ENCODE peak calls at places on chromosome 7, in seven cellular contexts. D is IMR-90; B is GM12864; X is CD4-positive, alpha-beta T cell; L is A549; A is OCI-LY7; Y is H9. U is an unnamed sample.
A peak's percentile ranks its signal among the peaks of the same experiment; 100 is the strongest.

GRCh38 chr7:35551682-35552081 is 143.3 kb downstream of the HERPUD2 start:
- DNase-seq in D (no peak), B (no peak), X (no peak), L (no peak), A (no peak), Y (peak; percentile 41), U (no peak)

GRCh38 chr7:12635830-12636229 is 51.6 kb upstream of the ARL4A start:
- DNase-seq in D (no peak), B (no peak), X (no peak), L (no peak), A (no peak), Y (no peak), U (no peak)

GRCh38 chr7:21454182-21454581 is 26.3 kb downstream of the SP4 start:
- DNase-seq in D (no peak), B (no peak), X (no peak), L (no peak), A (peak; percentile 12), Y (no peak), U (no peak)

GRCh38 chr7:25968205-25968993 is 183.6 kb upstream of the NFE2L3 start:
- DNase-seq in D (no peak), B (peak; percentile 97), X (no peak), L (no peak), A (peak; percentile 97), Y (no peak), U (no peak)

GRCh38 chr7:93232673-93233018 is 480 bp downstream of the VPS50 start:
- DNase-seq in D (no peak), B (no peak), X (no peak), L (peak; percentile 9), A (peak; percentile 14), Y (no peak), U (no peak)

GRCh38 chr7:54419209-54419608 is 123.0 kb upstream of the VSTM2A start:
- DNase-seq in D (no peak), B (no peak), X (no peak), L (no peak), A (no peak), Y (peak; percentile 34), U (no peak)

GRCh38 chr7:108109216-108109908 is 20.8 kb downstream of the LAMB4 start:
- DNase-seq in D (no peak), B (no peak), X (no peak), L (peak; percentile 48), A (peak; percentile 15), Y (no peak), U (no peak)

GRCh38 chr7:128940494-128941322 is 3.0 kb downstream of the IRF5 start:
- DNase-seq in D (no peak), B (peak; percentile 81), X (no peak), L (no peak), A (peak; percentile 93), Y (no peak), U (no peak)

GRCh38 chr7:95540366-95540765 is 54.6 kb downstream of the ASB4 start:
- DNase-seq in D (no peak), B (no peak), X (no peak), L (no peak), A (no peak), Y (no peak), U (no peak)

GRCh38 chr7:8261711-8262695 is at the start of gene ICA1:
- DNase-seq in D (no peak), B (no peak), X (no peak), L (peak; percentile 45), A (no peak), Y (peak; percentile 80), U (no peak)

GRCh38 chr7:20539201-20539600 is 76.3 kb upstream of the ABCB5 start:
- DNase-seq in D (no peak), B (peak; percentile 4), X (no peak), L (peak; percentile 52), A (peak; percentile 20), Y (no peak), U (no peak)

GRCh38 chr7:134532155-134533089 is 5.1 kb downstream of the AKR1B10 start:
- DNase-seq in D (no peak), B (no peak), X (no peak), L (no peak), A (no peak), Y (no peak), U (no peak)

GRCh38 chr7:29843106-29843505 is 36.8 kb downstream of the WIPF3 start:
- DNase-seq in D (no peak), B (no peak), X (no peak), L (no peak), A (no peak), Y (no peak), U (no peak)

GRCh38 chr7:107180378-107180777 is 11.6 kb downstream of the HBP1 start:
- DNase-seq in D (peak; percentile 88), B (no peak), X (no peak), L (peak; percentile 58), A (no peak), Y (no peak), U (no peak)

DNA sequence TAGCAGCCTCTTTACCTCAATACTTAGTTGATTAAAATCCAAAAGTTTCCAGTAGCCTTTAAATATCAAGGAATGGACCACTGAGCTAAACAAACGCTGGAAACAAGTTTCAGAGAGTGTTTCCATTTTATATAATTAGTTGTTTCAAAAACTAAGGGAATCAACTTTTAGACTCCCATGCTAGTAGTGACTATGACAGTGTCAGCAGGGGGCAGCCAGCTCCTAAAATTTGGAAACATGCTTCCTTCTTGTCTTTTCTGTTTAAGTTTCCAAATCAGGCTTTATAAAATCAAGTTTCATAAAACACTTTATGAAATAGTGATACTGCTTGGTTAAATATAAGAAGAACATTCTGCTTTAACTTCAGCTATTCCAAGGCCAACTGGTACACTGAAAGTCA is 138.2 kb upstream of the TMEM229A start:
- DNase-seq in D (peak; percentile 62), B (no peak), X (no peak), L (peak; percentile 14), A (no peak), Y (no peak), U (no peak)
- TF ChIP-seq CTCF in D (peak; percentile 79), B (peak; percentile 18), X (no peak), L (no peak), A (peak; percentile 49), Y (peak; percentile 52), U (no peak)

DNA sequence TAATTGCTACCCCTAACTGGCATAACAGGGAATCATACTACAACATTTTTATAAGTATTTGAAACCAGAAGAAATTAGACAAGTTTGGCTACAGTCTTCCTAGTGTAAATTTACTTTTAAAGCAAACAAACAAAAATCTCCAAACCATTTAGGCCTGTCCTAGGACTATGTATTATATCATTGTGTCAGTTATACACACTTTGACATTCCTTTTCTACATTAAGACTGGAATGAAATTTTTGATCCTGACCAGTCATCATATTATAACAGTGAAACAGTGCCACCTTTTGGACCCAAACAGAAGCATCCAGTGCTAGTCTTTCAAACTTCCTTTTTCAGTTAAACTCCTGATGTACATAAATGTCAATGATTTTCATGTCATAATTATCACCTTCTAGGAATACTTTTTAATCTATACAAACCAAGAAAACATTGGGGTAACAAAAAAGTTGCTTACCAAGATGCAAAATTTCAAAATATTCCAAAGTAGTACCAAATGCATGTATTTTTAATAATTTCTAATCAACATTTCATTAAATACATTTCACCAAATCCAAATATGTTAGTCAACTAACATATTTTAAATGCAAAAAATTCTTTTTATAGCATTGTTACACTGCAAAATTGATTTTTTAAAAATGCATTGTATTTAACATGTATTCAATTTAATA is 75.7 kb downstream of the IMMP2L start:
- DNase-seq in D (peak; percentile 67), B (peak; percentile 10), X (no peak), L (peak; percentile 74), A (peak; percentile 49), Y (no peak), U (no peak)
- TF ChIP-seq CTCF in D (peak; percentile 84), B (peak; percentile 54), X (peak; percentile 76), L (peak; percentile 91), A (peak; percentile 91), Y (peak; percentile 75), U (peak; percentile 58)

DNA sequence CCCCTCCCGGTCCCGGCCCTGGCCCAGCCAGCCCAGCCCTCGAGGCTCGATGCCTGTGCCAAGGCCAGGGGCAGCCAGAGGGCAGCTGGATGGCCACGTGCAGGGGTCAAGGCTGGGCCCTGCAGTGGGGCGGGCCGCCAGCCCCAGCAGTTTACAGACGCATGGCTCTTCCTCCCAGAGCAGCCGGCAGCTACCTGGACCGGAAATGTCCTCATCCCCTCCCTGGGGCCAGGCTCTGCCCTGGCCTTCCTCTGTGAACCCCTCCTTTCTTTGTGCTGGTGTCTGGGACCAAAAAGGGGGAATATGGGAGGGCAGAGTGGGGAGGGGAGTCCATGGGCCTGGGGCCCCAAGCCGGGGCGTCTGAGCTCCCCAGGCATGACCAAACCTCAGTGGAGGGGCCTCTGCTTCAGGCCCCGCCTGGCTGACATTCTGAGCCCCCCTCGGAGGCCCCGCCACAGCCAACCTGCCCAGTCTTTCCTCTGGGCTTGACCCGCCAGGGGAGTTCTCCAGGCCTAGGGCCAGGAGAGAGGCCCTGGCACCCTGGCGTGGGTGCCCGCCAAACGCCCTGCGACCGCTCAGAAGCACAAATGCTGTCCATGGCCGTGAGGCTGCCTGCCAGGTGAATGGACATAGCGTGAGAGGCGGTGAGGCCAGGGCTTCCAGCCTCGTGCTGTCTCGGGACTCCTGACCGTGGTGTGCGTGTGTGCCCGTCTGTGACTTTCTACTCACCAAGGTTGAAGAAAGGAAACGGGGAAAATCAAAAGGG is 24.7 kb upstream of the AMZ1 start:
- DNase-seq in D (no peak), B (no peak), X (no peak), L (no peak), A (no peak), Y (peak; percentile 47), U (no peak)
- TF ChIP-seq CTCF in D (no peak), B (no peak), X (no peak), L (no peak), A (no peak), Y (no peak), U (no peak)

GRCh38 chr7:34237493-34237849 is 332.1 kb downstream of the BMPER start:
- DNase-seq in D (no peak), B (no peak), X (no peak), L (no peak), A (no peak), Y (no peak), U (no peak)

GRCh38 chr7:34236839-34237492 is 331.6 kb downstream of the BMPER start:
- DNase-seq in D (no peak), B (no peak), X (no peak), L (no peak), A (no peak), Y (no peak), U (no peak)

GRCh38 chr7:34240450-34240849 is 335.1 kb downstream of the BMPER start:
- DNase-seq in D (no peak), B (no peak), X (no peak), L (no peak), A (no peak), Y (no peak), U (no peak)

GRCh38 chr7:34236057-34236456 is 330.7 kb downstream of the BMPER start:
- DNase-seq in D (no peak), B (no peak), X (no peak), L (peak; percentile 17), A (no peak), Y (no peak), U (no peak)
- TF ChIP-seq CTCF in D (no peak), B (no peak), X (no peak), L (no peak), A (no peak), Y (no peak), U (no peak)

GRCh38 chr7:126809188-126809587 is 443.6 kb downstream of the GRM8 start:
- DNase-seq in D (no peak), B (no peak), X (no peak), L (no peak), A (no peak), Y (no peak), U (no peak)
- TF ChIP-seq CTCF in D (no peak), B (no peak), X (no peak), L (no peak), A (no peak), Y (no peak), U (no peak)

GRCh38 chr7:116354171-116354545 is 143.8 kb downstream of the TES start:
- DNase-seq in D (peak; percentile 92), B (no peak), X (no peak), L (peak; percentile 26), A (no peak), Y (no peak), U (no peak)
- TF ChIP-seq CTCF in D (no peak), B (no peak), X (no peak), L (no peak), A (no peak), Y (no peak), U (no peak)

U was measured in natural killer cell.